ENCODE peak calls at places on chromosomes 12 and 14, in four cellular contexts. One of them, this sample, is unnamed.

GRCh38 chr14:103806805-103807204 is 40.6 kb downstream of the PPP1R13B start:
- DNase-seq in H54: no peak
- DNase-seq in HS-27A: no peak
- DNase-seq in ureter: no peak
- DNase-seq in this sample: no peak

GRCh38 chr12:108814462-108815211 is 42.7 kb downstream of the SSH1 start:
- DNase-seq in ureter: peak
- DNase-seq in H54: no peak
- DNase-seq in HS-27A: no peak
- DNase-seq in this sample: no peak

GRCh38 chr12:29382251-29382650 is 1.3 kb upstream of the ERGIC2 start:
- DNase-seq in H54: no peak
- DNase-seq in HS-27A: no peak
- DNase-seq in ureter: no peak
- DNase-seq in this sample: no peak

GRCh38 chr14:20556500-20557211 is 4.2 kb downstream of the RNASE9 start:
- DNase-seq in ureter: no peak
- DNase-seq in H54: no peak
- DNase-seq in HS-27A: no peak
- DNase-seq in this sample: no peak

GRCh38 chr12:130016194-130016593 is 112.4 kb upstream of the TMEM132D start:
- DNase-seq in ureter: no peak
- DNase-seq in H54: no peak
- DNase-seq in HS-27A: no peak
- DNase-seq in this sample: no peak

GRCh38 chr14:69133206-69134125 is 19.5 kb downstream of the DCAF5 start:
- DNase-seq in HS-27A: no peak
- DNase-seq in ureter: no peak
- DNase-seq in H54: no peak
- DNase-seq in this sample: no peak

GRCh38 chr14:90503582-90503981 is 106.8 kb downstream of the CALM1 start:
- DNase-seq in H54: no peak
- DNase-seq in ureter: no peak
- DNase-seq in HS-27A: no peak
- DNase-seq in this sample: no peak

GRCh38 chr14:54834727-54835126 is 67.9 kb downstream of the GCH1 start:
- DNase-seq in H54: no peak
- DNase-seq in ureter: no peak
- DNase-seq in HS-27A: no peak
- DNase-seq in this sample: no peak

GRCh38 chr14:77889971-77890442 is 90.1 kb downstream of the ADCK1 start:
- DNase-seq in H54: no peak
- DNase-seq in ureter: no peak
- DNase-seq in HS-27A: no peak
- DNase-seq in this sample: no peak

GRCh38 chr14:91175296-91175695 is 61.4 kb downstream of the DGLUCY start:
- DNase-seq in H54: no peak
- DNase-seq in HS-27A: no peak
- DNase-seq in ureter: no peak
- DNase-seq in this sample: no peak

GRCh38 chr12:51972849-51973273 is 21.4 kb downstream of the ACVR1B start:
- DNase-seq in H54: no peak
- DNase-seq in ureter: no peak
- DNase-seq in HS-27A: no peak
- DNase-seq in this sample: no peak

GRCh38 chr14:26163761-26164160 is 434.1 kb downstream of the NOVA1 start:
- DNase-seq in ureter: no peak
- DNase-seq in H54: no peak
- DNase-seq in HS-27A: no peak
- DNase-seq in this sample: no peak

GRCh38 chr14:31745741-31746140 is 184.5 kb downstream of the NUBPL start:
- DNase-seq in H54: no peak
- DNase-seq in HS-27A: no peak
- DNase-seq in ureter: no peak
- DNase-seq in this sample: no peak

GRCh38 chr14:104844306-104845032 is 20.6 kb upstream of the CEP170B start:
- DNase-seq in HS-27A: no peak
- DNase-seq in H54: no peak
- DNase-seq in ureter: no peak
- DNase-seq in this sample: no peak

GRCh38 chr14:84361476-84361875 is 1168.5 kb upstream of the FLRT2 start:
- DNase-seq in ureter: no peak
- DNase-seq in HS-27A: no peak
- DNase-seq in H54: no peak
- DNase-seq in this sample: no peak

GRCh38 chr12:53070901-53071492 is 8.2 kb downstream of the SPRYD3 start:
- DNase-seq in H54: no peak
- DNase-seq in HS-27A: no peak
- DNase-seq in ureter: no peak
- DNase-seq in this sample: no peak

GRCh38 chr12:108333898-108334699 is 5.0 kb downstream of the CMKLR1 start:
- DNase-seq in H54: no peak
- DNase-seq in ureter: no peak
- DNase-seq in HS-27A: no peak
- DNase-seq in this sample: no peak

GRCh38 chr12:96194901-96195844 is 998 bp downstream of the ELK3 start:
- DNase-seq in ureter: peak
- DNase-seq in HS-27A: peak
- DNase-seq in H54: peak
- DNase-seq in this sample: no peak

GRCh38 chr14:71533396-71533795 is 398.8 kb upstream of the RGS6 start:
- DNase-seq in ureter: no peak
- DNase-seq in H54: no peak
- DNase-seq in HS-27A: no peak
- DNase-seq in this sample: no peak

GRCh38 chr14:101458536-101459391 is 102.5 kb upstream of the DIO3 start:
- DNase-seq in H54: no peak
- DNase-seq in ureter: no peak
- DNase-seq in HS-27A: no peak
- DNase-seq in this sample: no peak